ENCODE peak calls at places on chromosomes 16 and 17, in eight cellular contexts. Y, C, Q, M, E, S, H and T are unnamed samples.

GRCh38 chr16:8641671-8642070 is 20.2 kb downstream of the METTL22 start:
- DNase-seq in S (no peak), E (no peak), C (no peak), Y (no peak), M (no peak), Q (no peak), H (no peak), T (peak)

GRCh38 chr17:57016066-57016763 is 38.3 kb downstream of the SCPEP1 start:
- DNase-seq in C (no peak), M (no peak), H (no peak), Q (no peak), S (no peak), E (no peak), Y (no peak), T (no peak)

GRCh38 chr17:82399030-82399429 is 19.1 kb upstream of the HEXD start:
- DNase-seq in C (no peak), Q (peak), M (no peak), S (no peak), Y (no peak), H (no peak), E (peak), T (peak)

GRCh38 chr17:42553161-42553818 is 567 bp downstream of the HSD17B1 start:
- DNase-seq in M (no peak), E (no peak), S (no peak), Y (no peak), Q (no peak), C (no peak), H (no peak), T (no peak)

GRCh38 chr16:441447-441846 is 16.0 kb downstream of the RAB11FIP3 start:
- DNase-seq in H (no peak), S (no peak), E (no peak), C (no peak), Q (no peak), M (no peak), Y (no peak), T (no peak)

GRCh38 chr16:84741351-84741791 is 41.6 kb downstream of the USP10 start:
- DNase-seq in C (no peak), S (no peak), M (no peak), E (no peak), Y (no peak), Q (no peak), H (no peak), T (peak)

GRCh38 chr16:9128346-9129342 is 37.2 kb downstream of the HAPSTR1 start:
- DNase-seq in S (no peak), M (no peak), C (no peak), Y (no peak), H (no peak), Q (peak), E (no peak), T (no peak)

GRCh38 chr16:82002831-82003230 is 8.4 kb downstream of the SDR42E1 start:
- DNase-seq in E (no peak), M (no peak), Q (no peak), H (no peak), C (no peak), S (no peak), Y (no peak), T (no peak)

GRCh38 chr16:27243725-27244362 is 24.7 kb downstream of the NSMCE1 start:
- DNase-seq in E (no peak), M (no peak), Y (no peak), Q (no peak), C (no peak), S (no peak), H (no peak), T (no peak)

GRCh38 chr16:57534337-57534880 is 2.0 kb downstream of the CCDC102A start:
- DNase-seq in S (no peak), C (no peak), Y (no peak), H (no peak), E (no peak), M (no peak), Q (peak), T (no peak)

GRCh38 chr17:75573540-75573957 is 14.1 kb upstream of the MYO15B start:
- DNase-seq in E (no peak), Q (no peak), M (no peak), H (no peak), C (no peak), Y (no peak), S (no peak), T (no peak)

GRCh38 chr17:4530799-4531730 is 24.1 kb downstream of the MYBBP1A start:
- DNase-seq in M (no peak), C (no peak), H (no peak), Q (no peak), S (no peak), Y (no peak), E (no peak), T (no peak)

GRCh38 chr16:69894675-69895074 is 56.5 kb upstream of the CLEC18A start:
- DNase-seq in C (no peak), E (no peak), Q (peak), Y (no peak), S (no peak), M (peak), H (no peak), T (peak)

GRCh38 chr17:43713494-43714162 is 45.0 kb downstream of the SOST start:
- DNase-seq in Q (no peak), C (peak), S (no peak), Y (no peak), M (no peak), H (no peak), E (no peak), T (peak)

GRCh38 chr16:2819179-2819938 is 2.3 kb downstream of the PRSS21 start:
- DNase-seq in E (no peak), H (no peak), M (no peak), C (no peak), Y (no peak), Q (no peak), S (no peak), T (no peak)

GRCh38 chr16:4750896-4751295 is 16.1 kb downstream of the ZNF500 start:
- DNase-seq in E (no peak), Q (no peak), S (no peak), M (no peak), H (no peak), C (no peak), Y (no peak), T (no peak)

GRCh38 chr16:85209526-85210121 is 97.4 kb upstream of the CIBAR2 start:
- DNase-seq in Q (no peak), C (no peak), S (no peak), M (no peak), E (no peak), Y (no peak), H (no peak), T (no peak)

GRCh38 chr16:52742052-52742451 is 195.1 kb upstream of the TOX3 start:
- DNase-seq in E (no peak), Q (no peak), C (no peak), S (no peak), Y (no peak), M (no peak), H (no peak), T (no peak)

GRCh38 chr16:50697881-50698767 is 4.7 kb downstream of the NOD2 start:
- DNase-seq in S (peak), Y (no peak), Q (peak), C (peak), M (peak), H (no peak), E (no peak), T (no peak)